ENCODE peak calls at places on chromosomes 7 and 10, in nine cellular contexts. M is glutamatergic neuron; D is GM13977; C is WERI-Rb-1; Q is neural crest cell; H is CD8-positive, alpha-beta T cell; T is left lung; V is GM20000; X is uterus. P is an unnamed sample.

GRCh38 chr10:19889279-19889678 is 73.0 kb downstream of the PLXDC2 start:
- DNase-seq in M (no peak), Q (no peak), X (no peak), V (no peak), H (no peak), T (no peak), D (no peak), C (no peak), P (no peak)

GRCh38 chr7:42154168-42154567 is 82.8 kb downstream of the GLI3 start:
- DNase-seq in H (no peak), T (no peak), Q (no peak), D (no peak), V (no peak), X (no peak), C (no peak), M (no peak), P (no peak)

GRCh38 chr7:50863053-50863452 is 80.4 kb upstream of the GRB10 start:
- DNase-seq in T (no peak), X (no peak), M (no peak), C (no peak), V (no peak), D (no peak), Q (no peak), H (no peak), P (no peak)

GRCh38 chr7:33905389-33906032 is at the start of gene BMPER:
- DNase-seq in C (peak), X (peak), D (no peak), H (no peak), V (peak), Q (peak), M (peak), T (peak), P (no peak)

GRCh38 chr7:157964521-157964920 is 623.1 kb downstream of the PTPRN2 start:
- DNase-seq in M (no peak), Q (no peak), T (no peak), H (no peak), X (no peak), V (no peak), C (no peak), D (no peak), P (no peak)

GRCh38 chr10:112775892-112776679 is 174.0 kb upstream of the TCF7L2 start:
- DNase-seq in D (no peak), V (no peak), C (peak), X (no peak), Q (no peak), H (no peak), T (no peak), M (peak), P (no peak)

GRCh38 chr10:37681617-37681999 is 175.8 kb downstream of the ZNF248 start:
- DNase-seq in M (no peak), D (no peak), T (no peak), Q (no peak), X (no peak), C (no peak), H (no peak), V (no peak), P (no peak)

GRCh38 chr10:75788394-75789205 is 357.2 kb downstream of the LRMDA start:
- DNase-seq in M (no peak), X (no peak), V (no peak), D (no peak), C (no peak), Q (no peak), T (no peak), H (no peak), P (peak)

GRCh38 chr7:2968176-2968575 is 75.5 kb downstream of the CARD11 start:
- DNase-seq in X (no peak), T (no peak), V (no peak), D (no peak), M (no peak), Q (no peak), H (no peak), C (no peak), P (no peak)

GRCh38 chr10:125144693-125145623 is 15.4 kb downstream of the CTBP2 start:
- DNase-seq in C (no peak), Q (no peak), T (no peak), X (peak), M (no peak), H (no peak), V (peak), D (peak), P (no peak)

GRCh38 chr10:62890395-62890794 is 74.2 kb upstream of the EGR2 start:
- DNase-seq in T (no peak), Q (no peak), X (no peak), V (no peak), M (no peak), C (no peak), H (no peak), D (no peak), P (no peak)

GRCh38 chr7:47574473-47575328 is 7.2 kb downstream of the TNS3 start:
- DNase-seq in T (no peak), V (no peak), C (no peak), Q (no peak), H (no peak), X (no peak), M (no peak), D (no peak), P (no peak)

GRCh38 chr7:36304099-36304425 is 85.6 kb upstream of the ANLN start:
- DNase-seq in V (no peak), X (no peak), D (no peak), C (no peak), T (no peak), Q (no peak), M (no peak), H (no peak), P (no peak)

GRCh38 chr10:69814251-69814650 is 12.5 kb downstream of the COL13A1 start:
- DNase-seq in Q (no peak), C (no peak), M (no peak), V (no peak), X (no peak), T (no peak), D (no peak), H (no peak), P (no peak)

GRCh38 chr7:100785878-100786277 is 41.4 kb downstream of the EPHB4 start:
- DNase-seq in Q (no peak), X (no peak), D (no peak), V (no peak), C (no peak), H (peak), T (no peak), M (no peak), P (no peak)

GRCh38 chr10:89440262-89440661 is 25.9 kb downstream of the IFIT5 start:
- DNase-seq in D (no peak), H (no peak), T (peak), M (no peak), C (no peak), Q (no peak), V (no peak), X (no peak), P (no peak)

GRCh38 chr10:7872041-7872442 is 53.7 kb downstream of the TAF3 start:
- DNase-seq in M (no peak), H (no peak), V (peak), D (peak), X (no peak), Q (no peak), T (no peak), C (no peak), P (no peak)

GRCh38 chr10:92690211-92691041 is 671 bp downstream of the HHEX start:
- DNase-seq in H (peak), Q (peak), X (peak), C (no peak), D (peak), M (peak), V (peak), T (peak), P (peak)

GRCh38 chr7:37009282-37009681 is 285.0 kb upstream of the AOAH start:
- DNase-seq in V (no peak), C (no peak), Q (no peak), D (no peak), M (no peak), H (no peak), X (no peak), T (no peak), P (no peak)

GRCh38 chr7:44489955-44490350 is 505 bp downstream of the NUDCD3 start:
- DNase-seq in C (no peak), D (peak), Q (peak), M (no peak), V (no peak), T (no peak), H (peak), X (no peak), P (no peak)

GRCh38 chr7:95190515-95190914 is 133.8 kb downstream of the PON1 start:
- DNase-seq in M (no peak), V (no peak), H (no peak), D (no peak), C (no peak), T (no peak), X (no peak), Q (no peak), P (no peak)

GRCh38 chr10:63515002-63515763 is 6.0 kb upstream of the REEP3 start:
- DNase-seq in H (no peak), D (no peak), C (no peak), X (no peak), V (no peak), Q (no peak), T (no peak), M (no peak), P (no peak)

GRCh38 chr10:74825371-74826141 is 844 bp upstream of the KAT6B start:
- DNase-seq in X (no peak), Q (peak), H (peak), C (peak), T (peak), M (peak), V (peak), D (peak), P (no peak)

GRCh38 chr10:100138921-100139496 is 46.8 kb downstream of the ERLIN1 start:
- DNase-seq in H (no peak), V (no peak), X (no peak), C (no peak), T (no peak), Q (no peak), M (no peak), D (no peak), P (no peak)

GRCh38 chr10:45502458-45502857 is 128.4 kb downstream of the ALOX5 start:
- DNase-seq in V (no peak), M (no peak), Q (no peak), X (no peak), T (no peak), H (no peak), D (no peak), C (no peak), P (no peak)

GRCh38 chr10:108696792-108697477 is 1226.4 kb downstream of the XPNPEP1 start:
- DNase-seq in X (no peak), Q (no peak), C (no peak), T (no peak), D (peak), V (peak), H (no peak), M (no peak), P (no peak)

GRCh38 chr10:77104459-77104980 is 533.1 kb downstream of the KCNMA1 start:
- DNase-seq in Q (no peak), H (no peak), C (no peak), X (peak), T (no peak), M (no peak), V (no peak), D (no peak), P (no peak)

GRCh38 chr10:123922126-123922525 is 30.5 kb upstream of the CPXM2 start:
- DNase-seq in V (no peak), Q (no peak), M (no peak), H (no peak), T (no peak), X (no peak), D (no peak), C (no peak), P (no peak)

GRCh38 chr7:117302396-117302795 is 20.5 kb downstream of the WNT2 start:
- DNase-seq in T (no peak), M (no peak), V (no peak), H (no peak), Q (no peak), D (no peak), X (no peak), C (no peak), P (no peak)

GRCh38 chr7:16657656-16658279 is 11.8 kb downstream of the BZW2 start:
- DNase-seq in M (peak), C (peak), H (no peak), T (no peak), D (no peak), Q (no peak), X (no peak), V (no peak), P (no peak)

GRCh38 chr10:49187044-49187484 is 1.1 kb downstream of the TMEM273 start:
- DNase-seq in X (no peak), M (no peak), Q (no peak), D (no peak), C (no peak), T (peak), V (no peak), H (no peak), P (peak)

GRCh38 chr10:108755661-108756060 is 1167.7 kb downstream of the XPNPEP1 start:
- DNase-seq in C (no peak), M (no peak), T (no peak), Q (no peak), V (no peak), D (no peak), H (no peak), X (no peak), P (no peak)

GRCh38 chr7:36280840-36281812 is 108.5 kb upstream of the ANLN start:
- DNase-seq in T (peak), D (no peak), Q (no peak), M (peak), V (no peak), C (no peak), X (peak), H (no peak), P (peak)

GRCh38 chr10:115762029-115762428 is 511.0 kb downstream of the GFRA1 start:
- DNase-seq in C (no peak), Q (no peak), T (no peak), D (no peak), X (peak), M (no peak), V (no peak), H (no peak), P (no peak)

GRCh38 chr7:27107391-27107900 is 5.0 kb upstream of the HOXA2 start:
- DNase-seq in V (no peak), C (no peak), T (no peak), M (no peak), H (no peak), X (no peak), D (no peak), Q (no peak), P (no peak)

GRCh38 chr7:44163591-44163990 is 22.5 kb upstream of the MYL7 start:
- DNase-seq in T (no peak), H (no peak), M (no peak), C (no peak), Q (no peak), X (no peak), V (no peak), D (no peak), P (no peak)

GRCh38 chr10:49356945-49357344 is 38.9 kb downstream of the DRGX start:
- DNase-seq in V (no peak), H (no peak), X (no peak), C (no peak), D (no peak), T (no peak), M (no peak), Q (no peak), P (no peak)

GRCh38 chr10:95814011-95814727 is 58.2 kb downstream of the ENTPD1 start:
- DNase-seq in C (no peak), H (no peak), V (no peak), X (peak), M (no peak), Q (peak), T (no peak), D (no peak), P (no peak)

GRCh38 chr7:44633254-44634186 is 27.1 kb downstream of the OGDH start:
- DNase-seq in C (no peak), D (peak), Q (no peak), T (no peak), X (peak), M (no peak), H (peak), V (peak), P (peak)

GRCh38 chr7:114921636-114922150 is at the start of gene MDFIC:
- DNase-seq in V (no peak), C (no peak), M (no peak), D (no peak), H (peak), Q (no peak), T (no peak), X (peak), P (no peak)
- TF ChIP-seq CTCF in V (no peak), C (no peak), M (no peak), D (no peak), H (no peak), Q (no peak), T (no peak), X (no peak), P (no peak)

GRCh38 chr7:142301923-142302550 is 44.2 kb upstream of the PRSS58 start:
- DNase-seq in X (no peak), T (no peak), Q (no peak), H (no peak), V (peak), C (peak), D (peak), M (no peak), P (no peak)
- TF ChIP-seq CTCF in X (no peak), T (no peak), Q (peak), H (peak), V (peak), C (peak), D (peak), M (peak), P (no peak)

GRCh38 chr7:112260941-112261340 is 54.4 kb downstream of the ZNF277 start:
- DNase-seq in X (no peak), C (no peak), M (no peak), Q (no peak), H (no peak), D (no peak), T (no peak), V (no peak), P (no peak)
- TF ChIP-seq CTCF in X (no peak), C (no peak), M (no peak), Q (no peak), H (no peak), D (no peak), T (no peak), V (no peak), P (no peak)

DNA sequence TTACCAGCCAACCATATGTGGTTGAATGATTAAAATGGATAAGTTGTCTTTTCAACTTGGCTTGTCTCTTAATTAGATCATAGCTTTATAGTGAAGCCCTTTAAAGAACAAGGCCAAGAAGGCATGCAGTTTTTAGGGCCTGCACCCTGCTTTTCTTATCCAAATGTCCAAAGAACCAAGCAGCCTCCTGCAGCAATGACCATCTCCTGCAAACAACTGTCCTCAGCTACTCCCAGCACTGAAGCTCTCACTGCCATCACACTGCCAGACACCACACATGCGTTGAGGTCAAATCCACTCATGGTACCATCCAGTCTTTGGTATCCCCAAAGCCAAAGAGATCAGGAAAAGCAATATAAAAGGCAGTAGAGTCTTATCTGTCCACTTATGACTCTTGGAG is 210.3 kb downstream of the ACTR3B start:
- DNase-seq in C (no peak), V (no peak), H (no peak), D (no peak), Q (no peak), X (no peak), M (no peak), T (no peak), P (no peak)
- TF ChIP-seq CTCF in C (no peak), V (no peak), H (no peak), D (no peak), Q (no peak), X (no peak), M (no peak), T (no peak), P (no peak)

GRCh38 chr10:54133201-54133600 is 667.8 kb downstream of the PCDH15 start:
- DNase-seq in D (no peak), Q (no peak), M (no peak), H (no peak), C (no peak), X (no peak), V (no peak), T (no peak), P (no peak)
- TF ChIP-seq CTCF in D (peak), Q (peak), M (peak), H (no peak), C (no peak), X (no peak), V (no peak), T (no peak), P (no peak)